ENCODE peak calls at places on chromosomes 12 and 14, in seven cellular contexts. B, P, Q, M, C, J and X are unnamed samples. For H3K36me3, the result is how much of the 10 kb centered on the place peaks cover.

GRCh38 chr14:91409991-91410401 is 7.6 kb downstream of the CCDC88C start:
- DNase-seq in B (no peak), P (no peak), Q (no peak), M (no peak), C (no peak), J (no peak), X (no peak)

GRCh38 chr14:21098134-21098891 is at the start of gene ZNF219:
- DNase-seq in B (no peak), P (peak), Q (peak), M (peak), C (peak), J (peak), X (peak)

GRCh38 chr12:12901158-12901791 is 9.9 kb downstream of the GPRC5A start:
- DNase-seq in B (no peak), P (peak), Q (peak), M (peak), C (peak), J (peak), X (peak)

GRCh38 chr14:103535891-103536565 is 7.0 kb downstream of the TRMT61A start:
- DNase-seq in B (no peak), P (no peak), Q (no peak), M (no peak), C (no peak), J (no peak), X (peak)

GRCh38 chr14:101501341-101501740 is 60.0 kb upstream of the DIO3 start:
- DNase-seq in B (no peak), P (no peak), Q (no peak), M (no peak), C (no peak), J (no peak), X (no peak)

GRCh38 chr14:51846631-51847488 is 13.6 kb upstream of the GNG2 start:
- DNase-seq in B (no peak), P (peak), Q (no peak), M (no peak), C (peak), J (no peak), X (no peak)

GRCh38 chr14:102749833-102750775 is 27.1 kb upstream of the TRAF3 start:
- DNase-seq in B (no peak), P (no peak), Q (no peak), M (no peak), C (no peak), J (no peak), X (peak)

GRCh38 chr14:55580401-55581010 is 499 bp downstream of the KTN1 start:
- DNase-seq in B (no peak), P (no peak), Q (peak), M (peak), C (no peak), J (peak), X (peak)

GRCh38 chr12:23376238-23376637 is 573.2 kb downstream of the SOX5 start:
- DNase-seq in B (no peak), P (no peak), Q (no peak), M (no peak), C (no peak), J (no peak), X (no peak)

GRCh38 chr14:104288272-104288671 is 149.9 kb downstream of the KIF26A start:
- DNase-seq in B (no peak), P (no peak), Q (no peak), M (no peak), C (no peak), J (no peak), X (peak)

GRCh38 chr12:132572801-132573760 is 37.3 kb downstream of the LRCOL1 start:
- DNase-seq in B (no peak), P (no peak), Q (no peak), M (no peak), C (no peak), J (no peak), X (no peak)

GRCh38 chr12:54340845-54341244 is 15.9 kb downstream of the COPZ1 start:
- DNase-seq in B (no peak), P (no peak), Q (no peak), M (no peak), C (no peak), J (no peak), X (no peak)

GRCh38 chr12:21852251-21852650 is 77.7 kb upstream of the KCNJ8 start:
- DNase-seq in B (no peak), P (peak), Q (peak), M (no peak), C (peak), J (peak), X (peak)

GRCh38 chr12:8987163-8987562 is 2.2 kb upstream of the KLRG1 start:
- DNase-seq in B (no peak), P (no peak), Q (no peak), M (no peak), C (no peak), J (no peak), X (no peak)

GRCh38 chr12:117439531-117440001 is 78.1 kb upstream of the NOS1 start:
- DNase-seq in B (no peak), P (no peak), Q (no peak), M (no peak), C (no peak), J (no peak), X (no peak)
- H3K36me3 ChIP-seq in B (under half), P (under half), Q (under half), M (under half), C (under half), J (under half), X (under half)

GRCh38 chr12:122870163-122870842 is 25.6 kb downstream of the VPS37B start:
- DNase-seq in B (no peak), P (no peak), Q (no peak), M (no peak), C (no peak), J (no peak), X (no peak)

GRCh38 chr12:122870867-122871664 is 24.9 kb downstream of the VPS37B start:
- DNase-seq in B (no peak), P (peak), Q (peak), M (no peak), C (peak), J (no peak), X (peak)

GRCh38 chr12:122873540-122873939 is 22.4 kb downstream of the VPS37B start:
- DNase-seq in B (no peak), P (no peak), Q (no peak), M (no peak), C (no peak), J (no peak), X (no peak)

GRCh38 chr12:122872815-122873361 is 23.0 kb downstream of the VPS37B start:
- DNase-seq in B (no peak), P (no peak), Q (no peak), M (no peak), C (no peak), J (no peak), X (no peak)

GRCh38 chr12:122871851-122872785 is 23.8 kb downstream of the VPS37B start:
- DNase-seq in B (no peak), P (peak), Q (peak), M (peak), C (peak), J (peak), X (peak)
- H2AFZ ChIP-seq in B (no peak), P (peak), Q (peak), M (no peak), C (peak), J (no peak), X (no peak)

GRCh38 chr14:69133206-69134125 is 19.5 kb downstream of the DCAF5 start:
- DNase-seq in B (no peak), P (peak), Q (peak), M (peak), C (peak), J (peak), X (peak)
- H3K36me3 ChIP-seq in B (under half), P (under half), Q (under half), M (under half), C (under half), J (under half), X (under half)

GRCh38 chr12:118358607-118359540 is 13.8 kb downstream of the TAOK3 start:
- DNase-seq in B (no peak), P (no peak), Q (no peak), M (no peak), C (no peak), J (no peak), X (no peak)
- H2AFZ ChIP-seq in B (no peak), P (no peak), Q (no peak), M (no peak), C (no peak), J (no peak), X (no peak)

DNA sequence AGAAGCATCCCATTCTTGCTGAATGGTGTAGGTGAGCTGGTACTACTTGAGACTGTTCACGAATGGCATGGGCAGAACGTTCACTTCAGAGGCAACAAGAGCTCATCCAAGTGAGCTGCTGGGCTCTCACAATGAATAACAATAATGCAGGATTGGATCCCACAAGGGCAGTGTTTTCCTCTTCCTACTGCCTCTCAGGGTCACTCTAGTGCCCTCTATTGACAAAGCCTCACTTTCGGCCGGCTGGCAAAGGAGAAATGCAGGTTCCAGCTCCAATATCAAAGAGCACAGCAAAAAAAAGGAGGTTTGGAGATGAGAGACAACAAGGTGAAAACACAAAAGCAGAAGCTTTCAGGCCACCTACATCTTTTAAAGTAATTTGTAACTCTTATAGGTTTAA is 74.6 kb upstream of the MYF6 start:
- DNase-seq in B (no peak), P (no peak), Q (peak), M (peak), C (no peak), J (peak), X (peak)
- H3K36me3 ChIP-seq in B (under half), P (under half), Q (under half), M (under half), C (under half), J (under half), X (under half)

GRCh38 chr14:95496690-95497241 is 19.7 kb downstream of the SYNE3 start:
- DNase-seq in B (no peak), P (peak), Q (no peak), M (no peak), C (peak), J (no peak), X (peak)

GRCh38 chr14:95495538-95496025 is 20.9 kb downstream of the SYNE3 start:
- DNase-seq in B (no peak), P (no peak), Q (no peak), M (no peak), C (no peak), J (no peak), X (no peak)

GRCh38 chr14:95497561-95498011 is 18.9 kb downstream of the SYNE3 start:
- DNase-seq in B (no peak), P (no peak), Q (no peak), M (no peak), C (peak), J (no peak), X (no peak)

GRCh38 chr14:95495093-95495492 is 21.4 kb downstream of the SYNE3 start:
- DNase-seq in B (no peak), P (no peak), Q (no peak), M (no peak), C (no peak), J (no peak), X (no peak)

DNA sequence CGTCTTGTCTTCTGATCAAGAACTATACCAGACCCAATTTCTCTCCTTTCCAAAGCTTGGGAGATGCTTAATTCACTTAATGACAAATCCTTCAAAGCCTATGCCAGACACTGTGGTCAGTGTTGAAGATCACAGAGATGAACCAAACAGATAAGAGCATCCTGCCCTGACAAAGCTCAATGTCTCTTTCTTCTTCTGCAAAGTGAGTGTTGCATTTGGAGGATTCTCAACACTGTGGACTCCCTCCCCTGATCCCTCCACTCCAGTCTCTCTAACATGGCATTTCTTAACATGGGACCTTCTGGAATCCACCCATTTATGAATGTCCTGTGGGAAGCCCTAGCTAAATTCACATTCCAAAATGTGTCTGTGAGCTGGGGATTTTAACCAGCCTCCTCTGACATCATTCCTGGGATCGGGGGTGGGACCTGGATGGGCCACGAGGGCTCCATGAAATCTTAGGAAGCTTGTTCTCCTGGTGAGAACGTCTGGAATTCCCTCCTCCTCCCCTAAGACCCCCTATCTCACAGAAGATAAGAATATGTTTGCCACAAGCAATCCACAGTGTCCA is 20.3 kb downstream of the SYNE3 start:
- DNase-seq in B (no peak), P (peak), Q (peak), M (no peak), C (peak), J (no peak), X (peak)
- H2AFZ ChIP-seq in B (no peak), P (no peak), Q (no peak), M (no peak), C (no peak), J (no peak), X (peak)

GRCh38 chr14:34792593-34792992 is 78.2 kb upstream of the CFL2 start:
- DNase-seq in B (no peak), P (no peak), Q (no peak), M (no peak), C (no peak), J (no peak), X (no peak)
- H3K36me3 ChIP-seq in B (under half), P (under half), Q (under half), M (under half), C (under half), J (under half), X (under half)